ENCODE peak calls at places on chromosomes 4 and X, in four cellular contexts. One of them, this sample, is unnamed.

GRCh38 chr4:153418581-153418980 is 47.6 kb upstream of the TMEM131L start:
- DNase-seq in GM18507: no peak
- DNase-seq in fibroblast of the aortic adventitia: peak
- DNase-seq in stimulated activated CD4-positive, alpha-beta T cell treated with anti-CD3 and anti-CD28 coated beads, Interleukin-2, amount 100 ng/mL, for 24 hours: no peak
- DNase-seq in this sample: peak

GRCh38 chrX:115892787-115893671 is 277.5 kb upstream of the AGTR2 start:
- DNase-seq in GM18507: no peak
- DNase-seq in fibroblast of the aortic adventitia: peak
- DNase-seq in stimulated activated CD4-positive, alpha-beta T cell treated with anti-CD3 and anti-CD28 coated beads, Interleukin-2, amount 100 ng/mL, for 24 hours: no peak
- DNase-seq in this sample: peak

GRCh38 chrX:72079607-72080006 is 52.1 kb downstream of the RTL5 start:
- DNase-seq in GM18507: no peak
- DNase-seq in fibroblast of the aortic adventitia: no peak
- DNase-seq in stimulated activated CD4-positive, alpha-beta T cell treated with anti-CD3 and anti-CD28 coated beads, Interleukin-2, amount 100 ng/mL, for 24 hours: no peak
- DNase-seq in this sample: peak

GRCh38 chr4:121072836-121073362 is 564 bp upstream of the NDNF start:
- DNase-seq in GM18507: no peak
- DNase-seq in fibroblast of the aortic adventitia: no peak
- DNase-seq in stimulated activated CD4-positive, alpha-beta T cell treated with anti-CD3 and anti-CD28 coated beads, Interleukin-2, amount 100 ng/mL, for 24 hours: peak
- DNase-seq in this sample: no peak

GRCh38 chr4:172830295-172830764 is 338.3 kb upstream of the GALNT7 start:
- DNase-seq in GM18507: no peak
- DNase-seq in fibroblast of the aortic adventitia: peak
- DNase-seq in stimulated activated CD4-positive, alpha-beta T cell treated with anti-CD3 and anti-CD28 coated beads, Interleukin-2, amount 100 ng/mL, for 24 hours: no peak
- DNase-seq in this sample: peak

GRCh38 chr4:114595207-114595606 is 3.4 kb upstream of the UGT8 start:
- DNase-seq in GM18507: no peak
- DNase-seq in fibroblast of the aortic adventitia: no peak
- DNase-seq in stimulated activated CD4-positive, alpha-beta T cell treated with anti-CD3 and anti-CD28 coated beads, Interleukin-2, amount 100 ng/mL, for 24 hours: no peak
- DNase-seq in this sample: no peak

GRCh38 chr4:124846306-124846705 is 133.8 kb upstream of the ANKRD50 start:
- DNase-seq in GM18507: no peak
- DNase-seq in fibroblast of the aortic adventitia: no peak
- DNase-seq in stimulated activated CD4-positive, alpha-beta T cell treated with anti-CD3 and anti-CD28 coated beads, Interleukin-2, amount 100 ng/mL, for 24 hours: no peak
- DNase-seq in this sample: no peak

GRCh38 chr4:55087930-55088293 is 37.5 kb downstream of the KDR start:
- DNase-seq in GM18507: no peak
- DNase-seq in fibroblast of the aortic adventitia: no peak
- DNase-seq in stimulated activated CD4-positive, alpha-beta T cell treated with anti-CD3 and anti-CD28 coated beads, Interleukin-2, amount 100 ng/mL, for 24 hours: no peak
- DNase-seq in this sample: no peak

GRCh38 chr4:145887241-145887964 is 51.2 kb downstream of the ZNF827 start:
- DNase-seq in GM18507: no peak
- DNase-seq in fibroblast of the aortic adventitia: peak
- DNase-seq in stimulated activated CD4-positive, alpha-beta T cell treated with anti-CD3 and anti-CD28 coated beads, Interleukin-2, amount 100 ng/mL, for 24 hours: no peak
- DNase-seq in this sample: no peak

GRCh38 chr4:23890369-23891063 is 669 bp upstream of the PPARGC1A start:
- DNase-seq in GM18507: no peak
- DNase-seq in fibroblast of the aortic adventitia: no peak
- DNase-seq in stimulated activated CD4-positive, alpha-beta T cell treated with anti-CD3 and anti-CD28 coated beads, Interleukin-2, amount 100 ng/mL, for 24 hours: no peak
- DNase-seq in this sample: peak

GRCh38 chr4:43763029-43763610 is 685.5 kb downstream of the KCTD8 start:
- DNase-seq in GM18507: no peak
- DNase-seq in fibroblast of the aortic adventitia: no peak
- DNase-seq in stimulated activated CD4-positive, alpha-beta T cell treated with anti-CD3 and anti-CD28 coated beads, Interleukin-2, amount 100 ng/mL, for 24 hours: no peak
- DNase-seq in this sample: peak

GRCh38 chr4:86026720-86027119 is 333.1 kb downstream of the MAPK10 start:
- DNase-seq in GM18507: no peak
- DNase-seq in fibroblast of the aortic adventitia: no peak
- DNase-seq in stimulated activated CD4-positive, alpha-beta T cell treated with anti-CD3 and anti-CD28 coated beads, Interleukin-2, amount 100 ng/mL, for 24 hours: no peak
- DNase-seq in this sample: no peak

GRCh38 chrX:134727363-134727762 is 69.1 kb upstream of the PLAC1 start:
- DNase-seq in GM18507: no peak
- DNase-seq in fibroblast of the aortic adventitia: no peak
- DNase-seq in stimulated activated CD4-positive, alpha-beta T cell treated with anti-CD3 and anti-CD28 coated beads, Interleukin-2, amount 100 ng/mL, for 24 hours: no peak
- DNase-seq in this sample: no peak

GRCh38 chrX:102712216-102712966 is at the start of gene GPRASP2:
- DNase-seq in GM18507: no peak
- DNase-seq in fibroblast of the aortic adventitia: peak
- DNase-seq in stimulated activated CD4-positive, alpha-beta T cell treated with anti-CD3 and anti-CD28 coated beads, Interleukin-2, amount 100 ng/mL, for 24 hours: peak
- DNase-seq in this sample: peak

GRCh38 chr4:79864470-79865190 is 208.4 kb downstream of the ANTXR2 start:
- DNase-seq in GM18507: no peak
- DNase-seq in fibroblast of the aortic adventitia: no peak
- DNase-seq in stimulated activated CD4-positive, alpha-beta T cell treated with anti-CD3 and anti-CD28 coated beads, Interleukin-2, amount 100 ng/mL, for 24 hours: no peak
- DNase-seq in this sample: no peak

GRCh38 chr4:130233377-130234047 is 1137.6 kb downstream of the C4orf33 start:
- DNase-seq in GM18507: no peak
- DNase-seq in fibroblast of the aortic adventitia: peak
- DNase-seq in stimulated activated CD4-positive, alpha-beta T cell treated with anti-CD3 and anti-CD28 coated beads, Interleukin-2, amount 100 ng/mL, for 24 hours: no peak
- DNase-seq in this sample: peak

GRCh38 chr4:129614581-129614980 is 518.6 kb downstream of the C4orf33 start:
- DNase-seq in GM18507: no peak
- DNase-seq in fibroblast of the aortic adventitia: no peak
- DNase-seq in stimulated activated CD4-positive, alpha-beta T cell treated with anti-CD3 and anti-CD28 coated beads, Interleukin-2, amount 100 ng/mL, for 24 hours: no peak
- DNase-seq in this sample: no peak

GRCh38 chrX:153684447-153685178 is 3.1 kb upstream of the SLC6A8 start:
- DNase-seq in GM18507: no peak
- DNase-seq in fibroblast of the aortic adventitia: no peak
- DNase-seq in stimulated activated CD4-positive, alpha-beta T cell treated with anti-CD3 and anti-CD28 coated beads, Interleukin-2, amount 100 ng/mL, for 24 hours: no peak
- DNase-seq in this sample: no peak

GRCh38 chr4:184039963-184040383 is 134.9 kb downstream of the STOX2 start:
- DNase-seq in GM18507: no peak
- DNase-seq in fibroblast of the aortic adventitia: no peak
- DNase-seq in stimulated activated CD4-positive, alpha-beta T cell treated with anti-CD3 and anti-CD28 coated beads, Interleukin-2, amount 100 ng/mL, for 24 hours: peak
- DNase-seq in this sample: no peak

GRCh38 chr4:76800902-76801301 is 97.0 kb downstream of the SOWAHB start:
- DNase-seq in GM18507: no peak
- DNase-seq in fibroblast of the aortic adventitia: no peak
- DNase-seq in stimulated activated CD4-positive, alpha-beta T cell treated with anti-CD3 and anti-CD28 coated beads, Interleukin-2, amount 100 ng/mL, for 24 hours: no peak
- DNase-seq in this sample: no peak

GRCh38 chr4:159137176-159137575 is 34.3 kb downstream of the RAPGEF2 start:
- DNase-seq in GM18507: no peak
- DNase-seq in fibroblast of the aortic adventitia: no peak
- DNase-seq in stimulated activated CD4-positive, alpha-beta T cell treated with anti-CD3 and anti-CD28 coated beads, Interleukin-2, amount 100 ng/mL, for 24 hours: no peak
- DNase-seq in this sample: no peak

GRCh38 chrX:13051529-13052172 is 7.2 kb upstream of the FAM9C start:
- DNase-seq in GM18507: no peak
- DNase-seq in fibroblast of the aortic adventitia: peak
- DNase-seq in stimulated activated CD4-positive, alpha-beta T cell treated with anti-CD3 and anti-CD28 coated beads, Interleukin-2, amount 100 ng/mL, for 24 hours: no peak
- DNase-seq in this sample: no peak

GRCh38 chr4:38132843-38133662 is 172.9 kb downstream of the PTTG2 start:
- DNase-seq in GM18507: no peak
- DNase-seq in fibroblast of the aortic adventitia: no peak
- DNase-seq in stimulated activated CD4-positive, alpha-beta T cell treated with anti-CD3 and anti-CD28 coated beads, Interleukin-2, amount 100 ng/mL, for 24 hours: no peak
- DNase-seq in this sample: no peak

GRCh38 chr4:70402762-70403161 is 5.0 kb downstream of the OPRPN start:
- DNase-seq in GM18507: no peak
- DNase-seq in fibroblast of the aortic adventitia: no peak
- DNase-seq in stimulated activated CD4-positive, alpha-beta T cell treated with anti-CD3 and anti-CD28 coated beads, Interleukin-2, amount 100 ng/mL, for 24 hours: no peak
- DNase-seq in this sample: no peak

GRCh38 chrX:13837290-13837745 is 20.4 kb upstream of the GPM6B start:
- DNase-seq in GM18507: no peak
- DNase-seq in fibroblast of the aortic adventitia: no peak
- DNase-seq in stimulated activated CD4-positive, alpha-beta T cell treated with anti-CD3 and anti-CD28 coated beads, Interleukin-2, amount 100 ng/mL, for 24 hours: no peak
- DNase-seq in this sample: no peak